ENCODE peak calls at places on chromosome 18, in four cellular contexts. One of them, this sample, is unnamed.

GRCh38 chr18:48929951-48930713 is 20.6 kb downstream of the SMAD7 start:
- DNase-seq in cardiac muscle cell: peak
- DNase-seq in GM23248: peak
- DNase-seq in sigmoid colon: peak
- DNase-seq in this sample: no peak

GRCh38 chr18:34506198-34506597 is 203.9 kb upstream of the DTNA start:
- DNase-seq in GM23248: no peak
- DNase-seq in cardiac muscle cell: no peak
- DNase-seq in sigmoid colon: no peak
- DNase-seq in this sample: no peak

GRCh38 chr18:61502472-61502871 is 169.2 kb downstream of the CDH20 start:
- DNase-seq in GM23248: peak
- DNase-seq in cardiac muscle cell: peak
- DNase-seq in sigmoid colon: no peak
- DNase-seq in this sample: peak

GRCh38 chr18:59218018-59218417 is 1.9 kb upstream of the GRP start:
- DNase-seq in GM23248: no peak
- DNase-seq in cardiac muscle cell: no peak
- DNase-seq in sigmoid colon: no peak
- DNase-seq in this sample: no peak

GRCh38 chr18:34639662-34640061 is 70.4 kb upstream of the DTNA start:
- DNase-seq in cardiac muscle cell: peak
- DNase-seq in GM23248: peak
- DNase-seq in sigmoid colon: no peak
- DNase-seq in this sample: no peak

GRCh38 chr18:58336605-58337004 is 292.3 kb downstream of the ALPK2 start:
- DNase-seq in GM23248: peak
- DNase-seq in sigmoid colon: no peak
- DNase-seq in cardiac muscle cell: no peak
- DNase-seq in this sample: no peak

GRCh38 chr18:23377669-23378469 is 75.2 kb upstream of the RIOK3 start:
- DNase-seq in GM23248: peak
- DNase-seq in sigmoid colon: no peak
- DNase-seq in cardiac muscle cell: peak
- DNase-seq in this sample: peak

GRCh38 chr18:58668897-58669296 is 2.4 kb upstream of the MALT1 start:
- DNase-seq in sigmoid colon: no peak
- DNase-seq in cardiac muscle cell: no peak
- DNase-seq in GM23248: peak
- DNase-seq in this sample: peak

GRCh38 chr18:29012874-29013273 is 835.9 kb upstream of the CDH2 start:
- DNase-seq in GM23248: no peak
- DNase-seq in sigmoid colon: no peak
- DNase-seq in cardiac muscle cell: no peak
- DNase-seq in this sample: no peak

GRCh38 chr18:10249270-10249669 is 205.2 kb upstream of the APCDD1 start:
- DNase-seq in GM23248: no peak
- DNase-seq in sigmoid colon: no peak
- DNase-seq in cardiac muscle cell: no peak
- DNase-seq in this sample: no peak

GRCh38 chr18:73879328-73879727 is 268.3 kb downstream of the FBXO15 start:
- DNase-seq in sigmoid colon: no peak
- DNase-seq in GM23248: no peak
- DNase-seq in cardiac muscle cell: no peak
- DNase-seq in this sample: no peak

DNA sequence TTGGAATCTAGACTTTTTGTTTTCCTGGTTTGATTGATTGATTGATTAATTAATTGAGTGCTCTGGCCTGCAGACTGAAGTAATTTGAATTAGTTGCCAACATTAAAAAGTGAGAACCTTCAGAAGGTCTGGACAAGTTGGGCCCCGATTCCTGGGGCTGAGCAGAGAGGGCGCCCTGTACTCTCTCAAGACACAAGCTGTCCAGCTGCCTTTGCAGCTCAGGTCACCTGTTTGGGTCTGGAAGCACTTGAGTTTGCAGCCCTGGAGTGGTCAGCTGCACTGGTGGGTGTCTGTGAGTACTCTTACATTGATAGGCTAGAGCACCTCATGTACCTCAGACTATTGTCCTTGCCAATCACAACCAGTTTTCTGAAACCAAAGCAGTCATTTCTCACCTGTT is 22.7 kb upstream of the CELF4 start:
- DNase-seq in GM23248: no peak
- DNase-seq in cardiac muscle cell: no peak
- DNase-seq in sigmoid colon: no peak
- DNase-seq in this sample: no peak
- H3K4me3 ChIP-seq in GM23248: no peak
- H3K4me3 ChIP-seq in cardiac muscle cell: no peak
- H3K4me3 ChIP-seq in sigmoid colon: no peak
- H3K4me3 ChIP-seq in this sample: no peak

GRCh38 chr18:54162431-54162830 is 62.0 kb downstream of the MBD2 start:
- DNase-seq in cardiac muscle cell: peak
- DNase-seq in GM23248: peak
- DNase-seq in sigmoid colon: no peak
- DNase-seq in this sample: peak
- H3K4me3 ChIP-seq in cardiac muscle cell: no peak
- H3K4me3 ChIP-seq in GM23248: peak
- H3K4me3 ChIP-seq in sigmoid colon: no peak
- H3K4me3 ChIP-seq in this sample: no peak

DNA sequence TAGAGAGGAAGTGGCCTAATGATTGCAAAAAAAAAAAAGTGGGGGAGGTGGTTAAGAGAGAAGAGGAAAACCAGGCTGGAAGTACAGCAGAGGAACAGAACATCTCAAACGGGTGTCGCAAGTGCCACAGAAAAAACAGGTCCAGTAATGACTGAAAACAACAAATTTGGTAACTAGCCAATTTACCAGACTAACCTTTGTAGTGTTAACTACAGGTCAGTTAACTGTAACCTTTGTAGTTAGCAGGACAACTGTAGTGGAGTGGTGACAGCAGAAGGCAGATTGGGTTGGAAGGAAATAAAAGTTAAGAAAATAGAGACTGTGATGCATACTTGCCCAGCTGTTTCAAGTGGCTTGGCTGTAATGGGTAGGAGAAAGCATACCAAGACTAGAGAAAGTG is 91.4 kb upstream of the CHST9 start:
- DNase-seq in cardiac muscle cell: no peak
- DNase-seq in sigmoid colon: no peak
- DNase-seq in GM23248: no peak
- DNase-seq in this sample: no peak
- H3K4me3 ChIP-seq in cardiac muscle cell: no peak
- H3K4me3 ChIP-seq in sigmoid colon: no peak
- H3K4me3 ChIP-seq in GM23248: no peak
- H3K4me3 ChIP-seq in this sample: no peak

DNA sequence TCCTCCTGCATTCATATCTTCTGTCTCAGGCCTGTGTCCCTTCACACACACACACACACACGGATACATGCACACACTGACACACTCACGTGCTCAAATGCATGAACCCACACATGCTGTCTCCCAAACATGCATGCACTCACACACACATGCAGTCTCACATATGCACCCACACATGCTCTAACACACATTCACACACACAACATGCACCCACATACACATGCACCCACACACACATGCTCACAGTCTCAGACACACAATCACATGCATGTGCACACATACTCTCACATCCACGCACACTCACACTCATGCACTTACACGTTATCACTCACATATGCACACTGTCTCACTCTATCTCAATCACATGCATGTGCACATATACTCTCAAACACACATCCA is 1.9 kb upstream of the CD226 start:
- DNase-seq in GM23248: no peak
- DNase-seq in sigmoid colon: no peak
- DNase-seq in cardiac muscle cell: no peak
- DNase-seq in this sample: no peak
- H3K4me3 ChIP-seq in GM23248: no peak
- H3K4me3 ChIP-seq in sigmoid colon: no peak
- H3K4me3 ChIP-seq in cardiac muscle cell: no peak
- H3K4me3 ChIP-seq in this sample: no peak

GRCh38 chr18:5817821-5818220 is 77.5 kb downstream of the TMEM200C start:
- DNase-seq in GM23248: no peak
- DNase-seq in cardiac muscle cell: no peak
- DNase-seq in sigmoid colon: no peak
- DNase-seq in this sample: no peak
- H3K4me3 ChIP-seq in GM23248: no peak
- H3K4me3 ChIP-seq in cardiac muscle cell: no peak
- H3K4me3 ChIP-seq in sigmoid colon: no peak
- H3K4me3 ChIP-seq in this sample: no peak

DNA sequence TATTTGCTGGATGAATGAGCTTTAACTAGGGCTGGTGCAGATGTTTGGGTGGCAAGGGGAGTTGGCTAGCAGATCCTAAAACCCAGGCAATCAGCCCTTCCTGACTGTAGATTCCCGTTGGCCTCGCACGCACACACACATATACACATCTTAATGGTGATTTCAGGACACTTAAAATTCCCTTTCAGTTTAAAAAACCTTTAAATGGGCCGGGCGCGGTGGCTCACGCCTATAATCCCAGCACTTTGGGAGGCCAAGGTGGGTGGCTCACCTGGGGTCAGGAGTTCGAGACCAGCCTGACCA is 19.5 kb upstream of the MTCL1 start:
- DNase-seq in GM23248: no peak
- DNase-seq in cardiac muscle cell: no peak
- DNase-seq in sigmoid colon: no peak
- DNase-seq in this sample: no peak
- H3K4me3 ChIP-seq in GM23248: peak
- H3K4me3 ChIP-seq in cardiac muscle cell: no peak
- H3K4me3 ChIP-seq in sigmoid colon: no peak
- H3K4me3 ChIP-seq in this sample: no peak

GRCh38 chr18:79791141-79791972 is 6.4 kb upstream of the KCNG2 start:
- DNase-seq in cardiac muscle cell: peak
- DNase-seq in sigmoid colon: peak
- DNase-seq in GM23248: peak
- DNase-seq in this sample: peak

GRCh38 chr18:79794851-79795250 is 2.9 kb upstream of the KCNG2 start:
- DNase-seq in GM23248: no peak
- DNase-seq in sigmoid colon: peak
- DNase-seq in cardiac muscle cell: no peak
- DNase-seq in this sample: no peak

GRCh38 chr18:79789901-79790885 is 7.5 kb upstream of the KCNG2 start:
- DNase-seq in GM23248: no peak
- DNase-seq in sigmoid colon: peak
- DNase-seq in cardiac muscle cell: no peak
- DNase-seq in this sample: no peak

GRCh38 chr18:79792988-79793355 is 4.8 kb upstream of the KCNG2 start:
- DNase-seq in cardiac muscle cell: no peak
- DNase-seq in sigmoid colon: peak
- DNase-seq in GM23248: no peak
- DNase-seq in this sample: no peak

DNA sequence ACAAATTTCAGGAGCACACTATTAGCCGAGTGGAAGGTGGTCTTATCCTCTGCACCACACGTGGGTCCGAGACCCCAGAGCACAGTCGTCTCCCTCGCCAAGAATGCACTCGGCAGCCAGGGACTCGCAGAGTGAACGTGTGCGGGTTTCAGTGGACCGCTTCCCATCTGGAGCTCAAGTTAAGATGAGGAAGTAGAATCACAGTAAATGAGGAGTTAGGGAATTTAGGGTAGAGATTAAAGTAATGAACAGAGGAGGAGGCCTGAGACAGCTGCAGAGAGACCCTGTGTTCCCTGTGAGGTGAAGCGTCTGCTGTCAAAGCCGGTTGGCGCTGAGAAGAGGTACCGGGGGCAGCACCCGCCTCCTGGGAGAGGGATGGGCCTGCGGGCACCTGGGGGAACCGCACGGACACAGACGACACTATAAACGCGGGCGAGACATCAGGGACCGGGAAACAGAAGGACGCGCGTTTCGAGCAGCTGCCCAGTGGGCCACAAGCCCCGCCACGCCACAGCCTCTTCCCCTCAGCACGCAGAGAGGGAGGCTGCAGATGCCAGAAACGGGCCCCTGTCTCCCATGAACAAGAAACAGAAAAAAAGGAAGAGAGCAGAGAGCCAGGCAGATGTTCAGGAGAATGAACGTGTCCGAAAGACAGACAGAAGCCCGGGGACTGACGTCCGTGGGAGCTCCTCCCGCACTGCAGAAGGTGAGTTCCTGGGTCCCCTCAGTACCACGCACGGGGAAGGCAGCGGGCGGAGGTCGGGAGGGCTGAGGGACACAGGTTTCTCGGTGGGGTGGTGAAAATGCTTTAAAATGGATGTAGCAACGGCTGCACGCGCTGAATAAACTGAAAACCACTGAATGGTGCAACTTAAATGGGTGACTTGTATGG is 5.4 kb upstream of the KCNG2 start:
- DNase-seq in cardiac muscle cell: no peak
- DNase-seq in sigmoid colon: peak
- DNase-seq in GM23248: no peak
- DNase-seq in this sample: no peak
- H3K4me3 ChIP-seq in cardiac muscle cell: no peak
- H3K4me3 ChIP-seq in sigmoid colon: no peak
- H3K4me3 ChIP-seq in GM23248: peak
- H3K4me3 ChIP-seq in this sample: no peak

This sample was measured in bronchial epithelial cell.